ENCODE peak calls at places on chromosomes 1 and 21, in seven cellular contexts. Z is NCI-H2029, S is transverse colon, H is NCI-H2171 treated with DMSO at 0.1 percent for 48 hours, J is NCI-H510A, F is EL, X is GDM1. B is an unnamed sample.
A peak's percentile ranks its signal among the peaks of the same experiment; 100 is the strongest.

GRCh38 chr1:29688477-29689365 is 452.4 kb downstream of the PTPRU start:
- DNase-seq in Z (no peak), S (no peak), H (no peak), J (no peak), F (peak; percentile 92), X (no peak), B (no peak)

GRCh38 chr1:215635827-215636226 is 68.7 kb downstream of the KCTD3 start:
- DNase-seq in Z (no peak), S (peak; percentile 45), H (no peak), J (no peak), F (no peak), X (no peak), B (no peak)

GRCh38 chr1:89632213-89633102 is 462 bp upstream of the LRRC8C start:
- DNase-seq in Z (peak; percentile 58), S (peak; percentile 84), H (peak; percentile 68), J (peak; percentile 77), F (peak; percentile 85), X (peak; percentile 83), B (peak; percentile 26)

GRCh38 chr1:19429611-19430010 is 55.7 kb downstream of the CAPZB start:
- DNase-seq in Z (no peak), S (no peak), H (peak; percentile 83), J (no peak), F (no peak), X (no peak), B (no peak)

GRCh38 chr1:232519186-232519585 is 110.7 kb downstream of the SIPA1L2 start:
- DNase-seq in Z (peak; percentile 78), S (no peak), H (peak; percentile 68), J (no peak), F (no peak), X (no peak), B (no peak)

GRCh38 chr1:43975249-43975961 is 645 bp downstream of the ATP6V0B start:
- DNase-seq in Z (peak; percentile 82), S (peak; percentile 73), H (peak; percentile 29), J (peak; percentile 67), F (peak; percentile 28), X (peak; percentile 18), B (peak; percentile 34)

GRCh38 chr21:45974073-45975016 is 7.2 kb upstream of the COL6A1 start:
- DNase-seq in Z (no peak), S (peak; percentile 31), H (no peak), J (no peak), F (peak; percentile 80), X (no peak), B (no peak)

GRCh38 chr1:193185861-193186714 is at the start of gene B3GALT2:
- DNase-seq in Z (peak; percentile 38), S (peak; percentile 32), H (peak; percentile 84), J (no peak), F (peak; percentile 52), X (no peak), B (no peak)

GRCh38 chr1:2187619-2188018 is 7.0 kb downstream of the FAAP20 start:
- DNase-seq in Z (no peak), S (peak; percentile 49), H (no peak), J (no peak), F (no peak), X (no peak), B (no peak)

GRCh38 chr21:31743712-31744111 is 11.8 kb upstream of the SCAF4 start:
- DNase-seq in Z (no peak), S (no peak), H (no peak), J (no peak), F (no peak), X (no peak), B (no peak)

GRCh38 chr1:205286335-205286950 is 35.1 kb downstream of the NUAK2 start:
- DNase-seq in Z (no peak), S (peak; percentile 75), H (no peak), J (no peak), F (peak; percentile 63), X (peak; percentile 75), B (peak; percentile 52)

GRCh38 chr21:41961753-41962152 is 7.9 kb upstream of the C2CD2 start:
- DNase-seq in Z (no peak), S (no peak), H (no peak), J (no peak), F (no peak), X (no peak), B (no peak)

GRCh38 chr1:208557695-208558094 is 313.5 kb upstream of the PLXNA2 start:
- DNase-seq in Z (no peak), S (no peak), H (no peak), J (no peak), F (no peak), X (no peak), B (no peak)

GRCh38 chr21:15004721-15005370 is 60.0 kb downstream of the NRIP1 start:
- DNase-seq in Z (no peak), S (no peak), H (no peak), J (no peak), F (peak; percentile 69), X (no peak), B (no peak)

GRCh38 chr1:154784924-154785531 is 85.1 kb downstream of the KCNN3 start:
- DNase-seq in Z (no peak), S (no peak), H (no peak), J (no peak), F (no peak), X (no peak), B (no peak)

GRCh38 chr1:210362526-210362925 is 33.8 kb downstream of the HHAT start:
- DNase-seq in Z (no peak), S (no peak), H (no peak), J (no peak), F (no peak), X (no peak), B (no peak)

GRCh38 chr1:95534985-95535384 is 301.0 kb downstream of the RWDD3 start:
- DNase-seq in Z (no peak), S (no peak), H (no peak), J (no peak), F (no peak), X (no peak), B (no peak)

GRCh38 chr1:186617860-186618780 is 62.1 kb downstream of the PTGS2 start:
- DNase-seq in Z (peak; percentile 25), S (peak; percentile 66), H (no peak), J (peak; percentile 7), F (peak; percentile 47), X (peak; percentile 47), B (peak; percentile 75)

GRCh38 chr1:208256556-208256955 is 12.4 kb upstream of the PLXNA2 start:
- DNase-seq in Z (no peak), S (no peak), H (no peak), J (no peak), F (peak; percentile 26), X (no peak), B (no peak)

GRCh38 chr1:30471307-30471706 is 252.1 kb downstream of the MATN1 start:
- DNase-seq in Z (no peak), S (no peak), H (no peak), J (no peak), F (no peak), X (no peak), B (no peak)

GRCh38 chr1:198943484-198943883 is 304.6 kb downstream of the PTPRC start:
- DNase-seq in Z (no peak), S (no peak), H (no peak), J (no peak), F (no peak), X (no peak), B (no peak)

GRCh38 chr21:35861656-35862055 is 198.7 kb downstream of the SETD4 start:
- DNase-seq in Z (no peak), S (no peak), H (no peak), J (no peak), F (peak; percentile 23), X (no peak), B (no peak)

GRCh38 chr1:6121021-6121421 is 59.1 kb downstream of the CHD5 start:
- DNase-seq in Z (no peak), S (no peak), H (no peak), J (no peak), F (no peak), X (no peak), B (no peak)

GRCh38 chr1:159974350-159974965 is 20.4 kb upstream of the SLAMF9 start:
- DNase-seq in Z (no peak), S (no peak), H (no peak), J (no peak), F (no peak), X (no peak), B (no peak)

GRCh38 chr1:93537404-93537803 is 89.5 kb downstream of the FNBP1L start:
- DNase-seq in Z (no peak), S (no peak), H (no peak), J (no peak), F (no peak), X (no peak), B (no peak)

GRCh38 chr1:3312894-3313578 is 141.4 kb upstream of the ARHGEF16 start:
- DNase-seq in Z (no peak), S (peak; percentile 81), H (no peak), J (no peak), F (peak; percentile 99), X (peak; percentile 75), B (no peak)

GRCh38 chr1:92973203-92973907 is 12.1 kb upstream of the DIPK1A start:
- DNase-seq in Z (no peak), S (no peak), H (no peak), J (no peak), F (no peak), X (no peak), B (no peak)

GRCh38 chr21:45517249-45518065 is 24.8 kb downstream of the SLC19A1 start:
- DNase-seq in Z (no peak), S (no peak), H (no peak), J (no peak), F (no peak), X (no peak), B (peak; percentile 41)

GRCh38 chr21:46555678-46556077 is 49.2 kb downstream of the S100B start:
- DNase-seq in Z (no peak), S (no peak), H (no peak), J (no peak), F (no peak), X (no peak), B (no peak)

GRCh38 chr1:152461544-152461943 is 47.5 kb upstream of the CRNN start:
- DNase-seq in Z (no peak), S (peak; percentile 51), H (peak; percentile 68), J (no peak), F (peak; percentile 70), X (peak; percentile 30), B (peak; percentile 25)

GRCh38 chr1:235642021-235642942 is 7.3 kb downstream of the GNG4 start:
- DNase-seq in Z (peak; percentile 82), S (no peak), H (no peak), J (peak; percentile 40), F (peak; percentile 38), X (no peak), B (peak; percentile 70)

GRCh38 chr1:240000634-240001033 is 91.0 kb upstream of the FMN2 start:
- DNase-seq in Z (no peak), S (no peak), H (no peak), J (no peak), F (peak; percentile 82), X (no peak), B (no peak)

GRCh38 chr1:46522184-46522968 is 29.1 kb downstream of the KNCN start:
- DNase-seq in Z (no peak), S (peak; percentile 30), H (no peak), J (no peak), F (peak; percentile 62), X (no peak), B (peak; percentile 96)

GRCh38 chr1:188763541-188763940 is 1714.1 kb downstream of the BRINP3 start:
- DNase-seq in Z (no peak), S (no peak), H (no peak), J (no peak), F (no peak), X (no peak), B (no peak)

B was measured in GF-D8.